ENCODE peak calls at places on chromosomes 11 and 22, in four cellular contexts. One of them, this sample, is unnamed.

GRCh38 chr22:20808844-20809243 is 34.9 kb downstream of the SERPIND1 start:
- DNase-seq in NT2/D1: no peak
- DNase-seq in thoracic aorta: no peak
- DNase-seq in PC-9: no peak
- DNase-seq in this sample: no peak

GRCh38 chr11:15826008-15826650 is 530.2 kb downstream of the SOX6 start:
- DNase-seq in NT2/D1: no peak
- DNase-seq in thoracic aorta: no peak
- DNase-seq in PC-9: no peak
- DNase-seq in this sample: no peak

GRCh38 chr22:37563153-37564081 is 3.1 kb downstream of the CDC42EP1 start:
- DNase-seq in NT2/D1: no peak
- DNase-seq in thoracic aorta: peak; percentile 85
- DNase-seq in PC-9: peak; percentile 94
- DNase-seq in this sample: no peak

GRCh38 chr11:103110406-103110805 is 1.2 kb downstream of the DYNC2H1 start:
- DNase-seq in NT2/D1: no peak
- DNase-seq in thoracic aorta: no peak
- DNase-seq in PC-9: no peak
- DNase-seq in this sample: peak; percentile 9

GRCh38 chr11:62125881-62126280 is 2.1 kb downstream of the INCENP start:
- DNase-seq in NT2/D1: no peak
- DNase-seq in thoracic aorta: no peak
- DNase-seq in PC-9: no peak
- DNase-seq in this sample: no peak

GRCh38 chr11:37657645-37658044 is 1059.6 kb upstream of the RAG2 start:
- DNase-seq in NT2/D1: no peak
- DNase-seq in thoracic aorta: no peak
- DNase-seq in PC-9: no peak
- DNase-seq in this sample: no peak

GRCh38 chr22:28175730-28176492 is 256.9 kb upstream of the PITPNB start:
- DNase-seq in NT2/D1: no peak
- DNase-seq in thoracic aorta: no peak
- DNase-seq in PC-9: peak; percentile 31
- DNase-seq in this sample: no peak

GRCh38 chr22:40415531-40416266 is 45.3 kb downstream of the SGSM3 start:
- DNase-seq in NT2/D1: no peak
- DNase-seq in thoracic aorta: no peak
- DNase-seq in PC-9: no peak
- DNase-seq in this sample: peak; percentile 36

GRCh38 chr22:29816128-29816527 is 21.9 kb downstream of the ASCC2 start:
- DNase-seq in NT2/D1: no peak
- DNase-seq in thoracic aorta: peak; percentile 8
- DNase-seq in PC-9: no peak
- DNase-seq in this sample: no peak

GRCh38 chr11:2807801-2808241 is 77.8 kb downstream of the CDKN1C start:
- DNase-seq in NT2/D1: no peak
- DNase-seq in thoracic aorta: no peak
- DNase-seq in PC-9: no peak
- DNase-seq in this sample: no peak

GRCh38 chr22:45450101-45450785 is 36.8 kb downstream of the RIBC2 start:
- DNase-seq in NT2/D1: no peak
- DNase-seq in thoracic aorta: no peak
- DNase-seq in PC-9: no peak
- DNase-seq in this sample: no peak

GRCh38 chr22:30028731-30029130 is 51.5 kb upstream of the HORMAD2 start:
- DNase-seq in NT2/D1: no peak
- DNase-seq in thoracic aorta: no peak
- DNase-seq in PC-9: no peak
- DNase-seq in this sample: no peak

GRCh38 chr11:69663326-69663725 is 11.8 kb downstream of the LTO1 start:
- DNase-seq in NT2/D1: no peak
- DNase-seq in thoracic aorta: no peak
- DNase-seq in PC-9: no peak
- DNase-seq in this sample: no peak

GRCh38 chr22:48740086-48740730 is 1087.5 kb downstream of the BRD1 start:
- DNase-seq in NT2/D1: no peak
- DNase-seq in thoracic aorta: no peak
- DNase-seq in PC-9: no peak
- DNase-seq in this sample: no peak

GRCh38 chr22:48737461-48738203 is 1090.0 kb downstream of the BRD1 start:
- DNase-seq in NT2/D1: no peak
- DNase-seq in thoracic aorta: no peak
- DNase-seq in PC-9: no peak
- DNase-seq in this sample: no peak

GRCh38 chr22:48740731-48741405 is 1086.8 kb downstream of the BRD1 start:
- DNase-seq in NT2/D1: no peak
- DNase-seq in thoracic aorta: no peak
- DNase-seq in PC-9: no peak
- DNase-seq in this sample: no peak

GRCh38 chr22:48738204-48738980 is 1089.3 kb downstream of the BRD1 start:
- DNase-seq in NT2/D1: no peak
- DNase-seq in thoracic aorta: no peak
- DNase-seq in PC-9: no peak
- DNase-seq in this sample: no peak

DNA sequence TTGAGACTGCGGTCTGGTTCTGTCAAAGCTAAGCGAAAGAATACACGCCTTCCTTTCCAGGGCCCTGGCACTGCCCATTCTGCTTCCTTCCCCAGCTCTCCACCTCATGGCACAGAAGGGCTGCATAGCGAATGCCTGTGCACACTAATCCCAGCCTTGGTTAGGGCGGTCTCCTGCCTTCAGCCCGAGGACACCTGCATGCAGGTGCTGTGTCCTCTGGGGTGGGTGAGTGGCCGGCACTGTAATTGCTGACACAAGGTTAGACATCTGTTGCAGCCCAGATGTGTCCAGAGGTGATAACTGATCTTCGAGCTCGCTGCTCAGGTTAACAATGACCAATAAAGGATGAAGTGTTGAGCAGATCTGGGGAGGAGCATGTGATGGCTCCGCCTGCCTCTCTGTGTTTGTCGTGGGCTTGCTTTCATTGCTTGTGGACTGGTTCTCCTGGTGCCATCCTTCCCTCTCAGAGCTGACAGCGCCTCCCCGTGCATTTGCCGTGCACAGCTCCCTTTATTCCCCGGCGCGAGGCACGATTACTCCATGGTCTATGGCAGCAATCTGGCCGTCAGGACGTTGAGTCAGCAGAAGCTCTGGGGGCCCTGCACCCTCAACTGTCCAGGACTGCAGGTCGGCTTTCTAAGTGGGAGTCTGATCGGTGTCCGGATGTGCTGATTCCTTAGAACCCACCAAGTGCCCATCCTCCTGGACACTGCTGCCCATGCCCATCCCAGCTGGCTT is 1088.2 kb downstream of the BRD1 start:
- DNase-seq in NT2/D1: no peak
- DNase-seq in thoracic aorta: no peak
- DNase-seq in PC-9: no peak
- DNase-seq in this sample: no peak
- H3K9me3 ChIP-seq in NT2/D1: no peaks in the 10 kb centered on the region
- H3K9me3 ChIP-seq in thoracic aorta: no peaks in the 10 kb centered on the region
- H3K9me3 ChIP-seq in PC-9: no peaks in the 10 kb centered on the region
- H3K9me3 ChIP-seq in this sample: no peaks in the 10 kb centered on the region

DNA sequence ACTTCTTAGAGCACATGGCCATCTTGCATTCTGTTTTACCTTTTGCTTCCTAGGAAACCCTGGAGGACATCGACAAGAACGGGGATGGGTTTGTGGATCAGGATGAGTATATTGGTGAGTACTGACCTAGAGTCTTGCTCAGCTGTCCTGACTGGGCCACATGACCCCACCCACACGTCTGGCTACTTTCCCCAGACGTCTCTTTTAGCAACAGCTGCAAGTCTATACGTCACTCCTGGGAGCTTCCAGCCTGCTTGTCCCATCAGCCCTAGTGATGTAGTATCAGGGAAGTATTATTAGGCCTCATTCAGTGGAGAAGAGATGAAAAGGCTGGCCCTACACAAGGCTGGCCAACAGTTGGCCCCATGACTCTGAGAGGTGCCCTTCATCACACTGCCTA is 9.6 kb downstream of the RCN1 start:
- DNase-seq in NT2/D1: no peak
- DNase-seq in thoracic aorta: no peak
- DNase-seq in PC-9: no peak
- DNase-seq in this sample: no peak
- H3K36me3 ChIP-seq in NT2/D1: peaks cover 87% of the 10 kb centered on the region
- H3K36me3 ChIP-seq in thoracic aorta: peaks cover 28% of the 10 kb centered on the region
- H3K36me3 ChIP-seq in PC-9: peaks cover 73% of the 10 kb centered on the region
- H3K36me3 ChIP-seq in this sample: no peaks in the 10 kb centered on the region

GRCh38 chr11:119680899-119681370 is 48.1 kb downstream of the NECTIN1 start:
- DNase-seq in NT2/D1: no peak
- DNase-seq in thoracic aorta: no peak
- DNase-seq in PC-9: peak; percentile 84
- DNase-seq in this sample: no peak

GRCh38 chr11:119676461-119677020 is 52.5 kb downstream of the NECTIN1 start:
- DNase-seq in NT2/D1: no peak
- DNase-seq in thoracic aorta: no peak
- DNase-seq in PC-9: peak; percentile 51
- DNase-seq in this sample: no peak

GRCh38 chr11:119681537-119681936 is 47.5 kb downstream of the NECTIN1 start:
- DNase-seq in NT2/D1: no peak
- DNase-seq in thoracic aorta: no peak
- DNase-seq in PC-9: no peak
- DNase-seq in this sample: no peak

GRCh38 chr11:119677840-119678239 is 51.2 kb downstream of the NECTIN1 start:
- DNase-seq in NT2/D1: no peak
- DNase-seq in thoracic aorta: no peak
- DNase-seq in PC-9: no peak
- DNase-seq in this sample: no peak

GRCh38 chr11:119678351-119678750 is 50.6 kb downstream of the NECTIN1 start:
- DNase-seq in NT2/D1: no peak
- DNase-seq in thoracic aorta: no peak
- DNase-seq in PC-9: no peak
- DNase-seq in this sample: no peak
- H3K4me3 ChIP-seq in NT2/D1: no peak overlapping the region
- H3K4me3 ChIP-seq in thoracic aorta: no peak overlapping the region
- H3K4me3 ChIP-seq in PC-9: no peak overlapping the region
- H3K4me3 ChIP-seq in this sample: no peak overlapping the region

DNA sequence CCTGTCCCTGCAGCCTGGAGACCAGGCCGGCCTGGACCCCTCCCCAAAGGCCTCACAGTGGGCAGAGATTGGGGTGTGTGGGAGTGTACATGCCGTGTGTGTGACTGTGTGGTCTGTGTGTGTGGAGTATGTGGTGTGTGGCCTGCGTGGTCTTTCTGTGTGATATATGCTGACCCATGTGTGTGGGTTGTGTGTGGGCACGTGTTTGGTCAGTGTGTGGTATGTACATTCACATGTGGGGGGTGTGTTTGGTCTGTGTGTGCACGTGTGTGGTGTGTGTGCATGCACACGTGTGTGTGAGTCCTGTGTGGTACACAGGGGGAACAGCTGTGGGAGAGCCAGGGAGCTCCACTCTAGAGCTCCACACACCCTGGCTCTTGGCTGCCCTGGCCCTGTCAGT is 1185.1 kb downstream of the BRD1 start:
- DNase-seq in NT2/D1: no peak
- DNase-seq in thoracic aorta: no peak
- DNase-seq in PC-9: no peak
- DNase-seq in this sample: no peak
- H3K9me3 ChIP-seq in NT2/D1: no peaks in the 10 kb centered on the region
- H3K9me3 ChIP-seq in thoracic aorta: no peaks in the 10 kb centered on the region
- H3K9me3 ChIP-seq in PC-9: no peaks in the 10 kb centered on the region
- H3K9me3 ChIP-seq in this sample: no peaks in the 10 kb centered on the region

DNA sequence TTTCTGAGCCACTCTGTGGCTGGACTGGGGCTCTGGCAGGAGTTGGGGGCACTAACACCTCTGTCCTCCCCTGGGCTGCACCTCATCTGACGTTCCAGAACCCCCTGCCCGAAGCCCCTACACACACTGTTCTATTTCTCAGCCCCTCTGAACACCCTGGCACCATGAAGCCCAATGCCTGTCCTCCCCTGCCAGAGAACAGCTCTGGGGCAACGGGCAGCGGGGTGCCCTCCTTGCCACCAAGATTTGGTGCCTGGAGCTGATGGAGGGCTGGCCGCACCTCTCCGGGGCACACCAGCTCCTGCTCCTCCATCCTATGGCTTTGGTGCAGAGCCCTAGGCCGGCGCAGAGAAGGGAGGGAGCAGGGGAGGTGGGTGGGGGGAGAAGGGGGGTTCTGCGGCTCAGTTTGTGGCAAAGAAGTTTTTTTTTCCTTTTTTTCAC is 16.3 kb downstream of the DUSP8 start:
- DNase-seq in NT2/D1: peak; percentile 36
- DNase-seq in thoracic aorta: no peak
- DNase-seq in PC-9: no peak
- DNase-seq in this sample: no peak
- H3K36me3 ChIP-seq in NT2/D1: peaks cover 43% of the 10 kb centered on the region
- H3K36me3 ChIP-seq in thoracic aorta: peaks cover 10% of the 10 kb centered on the region
- H3K36me3 ChIP-seq in PC-9: no peaks in the 10 kb centered on the region
- H3K36me3 ChIP-seq in this sample: no peaks in the 10 kb centered on the region

GRCh38 chr11:33567004-33567403 is 133.6 kb downstream of the C11orf91 start:
- DNase-seq in NT2/D1: no peak
- DNase-seq in thoracic aorta: no peak
- DNase-seq in PC-9: no peak
- DNase-seq in this sample: no peak
- H3K4me3 ChIP-seq in NT2/D1: no peak overlapping the region
- H3K4me3 ChIP-seq in thoracic aorta: no peak overlapping the region
- H3K4me3 ChIP-seq in PC-9: no peak overlapping the region
- H3K4me3 ChIP-seq in this sample: no peak overlapping the region